ENCODE peak calls at places on chromosomes 3 and 15, in seven cellular contexts. J is K562, A is upper lobe of left lung, C is NB4, Q is uterus, E is tibial nerve, B is body of pancreas. F is an unnamed sample.

GRCh38 chr3:196650740-196651311 is 11.3 kb downstream of the NRROS start:
- DNase-seq in E (peak; percentile 64), J (peak; percentile 42), B (no peak), A (no peak), C (peak; percentile 96), Q (peak; percentile 67), F (peak; percentile 85)

GRCh38 chr3:39541917-39542329 is 74.4 kb downstream of the MOBP start:
- DNase-seq in Q (no peak), E (no peak), A (no peak), B (no peak), J (no peak), C (peak; percentile 29), F (peak; percentile 25)

GRCh38 chr3:185825639-185826481 is 1.0 kb upstream of the IGF2BP2 start:
- DNase-seq in Q (peak; percentile 26), E (no peak), J (no peak), C (peak; percentile 44), B (peak; percentile 47), A (peak; percentile 90), F (peak; percentile 64)

GRCh38 chr15:98964461-98965454 is 42.8 kb downstream of the PGPEP1L start:
- DNase-seq in Q (no peak), C (no peak), B (no peak), A (no peak), E (no peak), J (no peak), F (no peak)

GRCh38 chr3:146493221-146493620 is 23.9 kb upstream of the PLSCR2 start:
- DNase-seq in E (no peak), B (no peak), Q (no peak), C (no peak), A (no peak), J (no peak), F (no peak)

GRCh38 chr3:100641471-100642032 is 32.2 kb downstream of the ADGRG7 start:
- DNase-seq in C (peak; percentile 11), J (no peak), B (no peak), A (no peak), Q (no peak), E (no peak), F (no peak)

GRCh38 chr3:63886843-63887242 is 23.2 kb downstream of the ATXN7 start:
- DNase-seq in B (no peak), E (no peak), C (no peak), J (no peak), A (no peak), Q (no peak), F (no peak)

GRCh38 chr3:64685800-64686445 is 1.9 kb downstream of the ADAMTS9 start:
- DNase-seq in C (no peak), Q (peak; percentile 97), B (peak; percentile 76), J (peak; percentile 32), A (peak; percentile 94), E (peak; percentile 87), F (peak; percentile 57)

GRCh38 chr3:20798666-20799065 is 612.7 kb upstream of the SGO1 start:
- DNase-seq in A (no peak), B (no peak), J (no peak), E (no peak), Q (no peak), C (no peak), F (no peak)

GRCh38 chr3:133881987-133882825 is 13.5 kb downstream of the RAB6B start:
- DNase-seq in E (no peak), C (peak; percentile 40), J (no peak), Q (no peak), B (no peak), A (no peak), F (no peak)

GRCh38 chr3:124772081-124772831 is 42.0 kb downstream of the UMPS start:
- DNase-seq in J (peak; percentile 55), Q (peak; percentile 65), A (no peak), C (no peak), B (no peak), E (peak; percentile 39), F (peak; percentile 87)

GRCh38 chr3:57544181-57545125 is at the start of gene DNAH12:
- DNase-seq in A (peak; percentile 52), E (no peak), Q (no peak), B (peak; percentile 74), J (peak; percentile 26), C (no peak), F (peak; percentile 28)

GRCh38 chr3:59143447-59143846 is 93.6 kb upstream of the CFAP20DC start:
- DNase-seq in C (no peak), E (no peak), Q (no peak), B (no peak), J (no peak), A (no peak), F (no peak)

GRCh38 chr3:19159966-19160365 is 11.7 kb downstream of the KCNH8 start:
- DNase-seq in Q (no peak), C (no peak), J (no peak), A (no peak), E (no peak), B (no peak), F (no peak)

GRCh38 chr15:66841953-66842681 is 140.1 kb downstream of the SMAD6 start:
- DNase-seq in C (peak; percentile 23), E (peak; percentile 77), A (peak; percentile 97), Q (peak; percentile 91), B (peak; percentile 85), J (peak; percentile 77), F (peak; percentile 68)

GRCh38 chr3:156817931-156818765 is 8.0 kb upstream of the LEKR1 start:
- DNase-seq in E (no peak), C (no peak), A (no peak), J (no peak), Q (no peak), B (no peak), F (no peak)

GRCh38 chr3:156818890-156819289 is 7.3 kb upstream of the LEKR1 start:
- DNase-seq in E (no peak), A (no peak), J (no peak), Q (no peak), C (no peak), B (no peak), F (no peak)

GRCh38 chr3:156814295-156814694 is 11.9 kb upstream of the LEKR1 start:
- DNase-seq in E (no peak), A (no peak), B (no peak), Q (no peak), C (no peak), J (no peak), F (no peak)

GRCh38 chr3:156816091-156816793 is 9.9 kb upstream of the LEKR1 start:
- DNase-seq in B (peak; percentile 47), E (no peak), C (peak; percentile 59), J (no peak), Q (peak; percentile 27), A (peak; percentile 91), F (peak; percentile 58)

GRCh38 chr3:156816794-156817741 is 9.1 kb upstream of the LEKR1 start:
- DNase-seq in J (peak; percentile 65), A (peak; percentile 98), B (peak; percentile 89), Q (peak; percentile 70), C (peak; percentile 94), E (peak; percentile 69), F (peak; percentile 84)
- TF ChIP-seq POLR2A in J (peak; percentile 49), A (no peak), B (peak; percentile 90), Q (no peak), C (no peak), E (peak; percentile 58), F (peak; percentile 59)

DNA sequence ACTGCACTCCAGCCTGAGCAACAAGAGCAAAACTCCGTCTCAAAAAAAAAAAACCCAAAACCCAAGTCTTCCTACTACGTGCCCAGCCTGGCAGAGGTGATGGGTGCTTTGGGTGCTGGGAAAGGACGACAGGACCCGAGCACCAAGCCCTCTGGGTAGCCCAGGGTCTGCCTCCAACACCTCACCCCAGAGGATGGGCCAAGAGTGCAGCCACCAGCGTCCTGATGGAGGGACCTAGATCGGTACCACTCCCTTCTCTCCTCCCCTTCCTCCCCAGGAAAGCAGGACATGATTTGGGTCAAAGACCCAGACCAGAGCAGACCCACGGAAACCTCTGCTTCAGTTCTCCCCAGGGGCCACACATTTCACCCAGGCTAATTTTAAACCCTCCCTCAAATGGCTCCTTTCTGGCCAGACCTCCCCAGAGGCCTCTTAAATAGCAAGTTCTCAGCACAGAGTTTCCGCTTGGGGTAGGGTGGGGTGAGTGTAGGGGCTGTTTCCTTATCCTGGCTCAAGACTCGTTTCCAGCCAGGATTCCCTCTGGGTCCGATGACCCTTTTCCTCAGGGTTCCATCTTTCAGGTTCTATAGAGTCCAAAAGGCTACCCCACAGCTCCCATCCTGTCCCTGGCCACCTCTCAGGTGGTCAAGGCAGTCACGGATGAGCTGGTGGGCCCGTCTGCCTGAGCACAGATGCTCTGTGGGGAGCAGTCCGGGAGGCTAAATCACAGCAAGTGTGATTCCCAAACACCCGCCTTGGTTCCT is 20.5 kb downstream of the RBPMS2 start:
- DNase-seq in B (no peak), J (no peak), E (no peak), C (peak; percentile 81), A (no peak), Q (no peak), F (no peak)
- TF ChIP-seq POLR2A in B (no peak), J (no peak), E (no peak), C (no peak), A (no peak), Q (no peak), F (no peak)

GRCh38 chr15:101378879-101379278 is 83.8 kb upstream of the SNRPA1 start:
- DNase-seq in A (no peak), J (no peak), Q (no peak), B (no peak), C (no peak), E (no peak), F (no peak)
- TF ChIP-seq POLR2A in A (no peak), J (no peak), Q (no peak), B (no peak), C (no peak), E (no peak), F (no peak)

GRCh38 chr15:82951472-82952155 is 906 bp downstream of the HOMER2 start:
- DNase-seq in E (no peak), Q (no peak), A (no peak), J (no peak), C (peak; percentile 17), B (peak; percentile 31), F (no peak)

GRCh38 chr15:82950746-82951370 is 1.7 kb downstream of the HOMER2 start:
- DNase-seq in B (no peak), Q (no peak), A (no peak), C (no peak), J (no peak), E (no peak), F (no peak)

GRCh38 chr15:82950295-82950694 is 2.2 kb downstream of the HOMER2 start:
- DNase-seq in C (no peak), Q (no peak), E (no peak), A (no peak), J (no peak), B (no peak), F (no peak)

DNA sequence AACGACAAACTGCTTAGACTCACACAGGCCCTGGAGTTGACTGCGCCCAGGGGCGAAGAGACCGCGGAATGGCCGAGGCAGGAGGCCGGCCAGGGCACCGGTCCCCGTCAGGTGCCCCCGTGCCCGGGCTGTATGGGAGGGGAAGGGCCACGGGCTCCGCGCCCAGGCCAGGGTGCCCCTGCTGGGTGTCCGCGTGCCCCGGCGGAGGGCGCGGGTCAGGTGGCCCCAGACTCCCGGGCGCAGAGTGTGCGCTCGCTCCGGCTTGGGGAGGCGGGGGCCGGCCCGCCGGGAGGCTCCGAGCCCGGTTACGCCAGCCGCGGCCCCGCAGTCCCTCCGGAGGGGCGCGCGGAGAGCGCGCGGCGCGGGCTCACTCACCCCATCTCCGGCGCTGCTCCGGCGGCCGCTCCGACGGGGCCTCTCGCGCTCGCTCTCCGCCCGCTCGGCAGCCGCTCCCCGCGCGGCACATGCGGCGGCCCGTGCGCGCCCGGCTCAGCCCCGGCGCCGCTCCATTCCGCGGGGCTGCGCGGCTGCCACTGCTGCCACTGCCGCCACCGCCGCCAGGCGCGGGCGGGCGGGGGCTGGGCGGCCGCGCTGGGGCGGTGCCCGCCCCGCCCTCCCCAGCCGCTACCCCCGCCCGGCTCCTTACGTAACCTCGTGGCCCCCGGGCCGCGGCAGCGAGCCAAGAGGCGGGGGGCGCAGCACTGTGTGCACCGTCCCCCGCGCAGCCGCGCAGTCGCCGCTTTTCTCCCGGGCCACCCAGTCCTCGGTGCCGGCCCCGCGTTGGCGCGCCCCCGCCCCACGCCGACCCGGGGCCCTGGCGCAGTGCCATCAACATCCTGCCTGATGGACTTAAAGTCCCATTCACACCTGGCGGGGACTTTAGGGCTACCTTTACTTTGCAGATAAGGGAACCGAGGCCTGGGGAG is at the start of gene HOMER2:
- DNase-seq in B (peak; percentile 91), Q (no peak), A (peak; percentile 91), C (peak; percentile 35), J (peak; percentile 66), E (no peak), F (peak; percentile 40)
- TF ChIP-seq POLR2A in B (peak; percentile 14), Q (no peak), A (no peak), C (no peak), J (no peak), E (no peak), F (no peak)